ENCODE peak calls at places on chromosomes 16 and 17, in four cellular contexts. W, Y, H and O are unnamed samples.

GRCh38 chr17:5942687-5943086 is 127.5 kb upstream of the WSCD1 start:
- DNase-seq in W (no peak), Y (no peak), H (no peak), O (no peak)

GRCh38 chr16:19071811-19072777 is 4.7 kb downstream of the COQ7 start:
- DNase-seq in W (peak), Y (peak), H (peak), O (no peak)

GRCh38 chr17:35141681-35142466 is at the start of gene NLE1:
- DNase-seq in H (peak), Y (peak), W (peak), O (peak)

GRCh38 chr16:10256855-10257641 is 74.8 kb upstream of the GRIN2A start:
- DNase-seq in Y (peak), H (peak), W (peak), O (peak)

GRCh38 chr16:667780-668518 is at the start of gene RHOT2:
- DNase-seq in W (peak), H (peak), Y (peak), O (peak)

GRCh38 chr16:85460252-85460982 is 152.7 kb upstream of the GSE1 start:
- DNase-seq in W (no peak), H (no peak), Y (no peak), O (no peak)

GRCh38 chr17:80482058-80482318 is 5.6 kb upstream of the NPTX1 start:
- DNase-seq in Y (no peak), W (no peak), H (no peak), O (no peak)

GRCh38 chr17:79990051-79990592 is 45.5 kb downstream of the TBC1D16 start:
- DNase-seq in H (peak), W (no peak), Y (no peak), O (no peak)

GRCh38 chr17:58232707-58233156 is 5.7 kb upstream of the LPO start:
- DNase-seq in Y (peak), W (peak), H (no peak), O (no peak)

GRCh38 chr16:86619263-86619935 is 41.0 kb downstream of the FOXL1 start:
- DNase-seq in W (no peak), Y (no peak), H (no peak), O (peak)

GRCh38 chr17:9696279-9697044 is 51.1 kb downstream of the USP43 start:
- DNase-seq in W (no peak), H (no peak), Y (no peak), O (no peak)

GRCh38 chr16:31064882-31065461 is 9.1 kb downstream of the ZNF668 start:
- DNase-seq in W (peak), H (no peak), Y (peak), O (no peak)

GRCh38 chr16:21167360-21167759 is 8.9 kb downstream of the LDAF1 start:
- DNase-seq in Y (peak), W (no peak), H (no peak), O (no peak)

GRCh38 chr16:58814348-58814801 is 80.3 kb upstream of the GOT2 start:
- DNase-seq in H (peak), Y (peak), W (peak), O (no peak)